ENCODE peak calls at places on chromosomes 1 and 21, in ten cellular contexts. I is transverse colon; X is dorsolateral prefrontal cortex; T is body of pancreas; W is uterus; H is GM06990; S is HFF-Myc; E is GM23338; C is CD8-positive, alpha-beta T cell; U is fibroblast of mammary gland. B is an unnamed sample.
A peak's percentile ranks its signal among the peaks of the same experiment; 100 is the strongest.

GRCh38 chr1:26358411-26359384 is 4.8 kb upstream of the CRYBG2 start:
- DNase-seq in X (no peak), S (no peak), W (no peak), U (no peak), I (peak; percentile 83), C (peak; percentile 89), H (no peak), E (peak; percentile 45), T (peak; percentile 45), B (no peak)

GRCh38 chr1:5430911-5431310 is 561.3 kb downstream of the NPHP4 start:
- DNase-seq in U (no peak), C (no peak), S (no peak), T (no peak), X (no peak), E (no peak), H (no peak), W (no peak), I (no peak), B (no peak)

GRCh38 chr1:56863316-56863992 is 8.9 kb downstream of the C8A start:
- DNase-seq in T (no peak), H (no peak), W (no peak), I (no peak), U (no peak), X (no peak), S (no peak), C (no peak), E (no peak), B (no peak)

GRCh38 chr1:77642196-77642595 is 40.3 kb downstream of the ZZZ3 start:
- DNase-seq in U (no peak), I (no peak), T (no peak), W (no peak), X (no peak), E (no peak), C (no peak), H (no peak), S (no peak), B (no peak)

GRCh38 chr1:68141801-68142440 is 90.4 kb downstream of the WLS start:
- DNase-seq in X (no peak), E (peak; percentile 15), W (no peak), C (no peak), H (no peak), U (no peak), T (peak; percentile 38), S (no peak), I (no peak), B (no peak)

GRCh38 chr1:35379317-35380000 is 111.0 kb downstream of the ZMYM4 start:
- DNase-seq in E (no peak), T (no peak), X (no peak), U (no peak), I (no peak), S (no peak), H (no peak), W (no peak), C (no peak), B (no peak)

GRCh38 chr1:211752951-211753486 is 77.5 kb downstream of the LPGAT1 start:
- DNase-seq in W (no peak), U (no peak), C (no peak), I (no peak), H (no peak), S (no peak), T (no peak), E (peak; percentile 52), X (no peak), B (no peak)

GRCh38 chr1:227445746-227446145 is 117.6 kb upstream of the ZNF678 start:
- DNase-seq in E (no peak), H (no peak), I (no peak), U (no peak), W (no peak), S (no peak), C (no peak), X (no peak), T (no peak), B (no peak)

GRCh38 chr21:44880762-44881585 is 7.5 kb upstream of the PTTG1IP start:
- DNase-seq in W (no peak), C (no peak), U (peak; percentile 20), X (no peak), E (no peak), H (no peak), T (no peak), S (no peak), I (no peak), B (peak; percentile 83)

GRCh38 chr1:168373869-168374268 is 93.2 kb downstream of the TBX19 start:
- DNase-seq in S (no peak), X (peak; percentile 61), E (no peak), I (no peak), T (no peak), H (no peak), C (no peak), W (peak; percentile 77), U (peak; percentile 25), B (no peak)

GRCh38 chr1:53587252-53587992 is 128.2 kb downstream of the DMRTB1 start:
- DNase-seq in S (no peak), T (no peak), H (no peak), X (no peak), E (no peak), I (peak; percentile 1), C (no peak), W (no peak), U (no peak), B (no peak)

GRCh38 chr21:34086887-34087306 is 13.5 kb downstream of the MRPS6 start:
- DNase-seq in W (no peak), U (no peak), C (peak; percentile 58), E (no peak), X (no peak), T (no peak), S (no peak), H (no peak), I (no peak), B (no peak)

GRCh38 chr1:236576004-236576403 is 28.3 kb downstream of the HEATR1 start:
- DNase-seq in I (no peak), W (no peak), T (no peak), C (no peak), S (no peak), E (no peak), H (no peak), X (no peak), U (peak; percentile 36), B (peak; percentile 77)

GRCh38 chr1:192807221-192807967 is 1.4 kb upstream of the RGS2 start:
- DNase-seq in X (no peak), S (no peak), C (no peak), E (no peak), T (no peak), H (peak; percentile 25), U (peak; percentile 72), W (no peak), I (no peak), B (peak; percentile 29)

GRCh38 chr21:36508948-36509347 is 29.0 kb upstream of the CLDN14 start:
- DNase-seq in W (no peak), T (no peak), E (no peak), H (no peak), X (no peak), U (no peak), C (no peak), I (no peak), S (no peak), B (no peak)

GRCh38 chr1:56758135-56758534 is 61.1 kb downstream of the FYB2 start:
- DNase-seq in H (no peak), C (no peak), U (no peak), X (no peak), W (no peak), E (peak; percentile 68), S (no peak), I (peak; percentile 27), T (peak; percentile 20), B (no peak)

GRCh38 chr1:81125672-81126071 is 675.1 kb upstream of the ADGRL2 start:
- DNase-seq in H (no peak), W (no peak), I (no peak), E (no peak), C (no peak), T (no peak), X (no peak), U (no peak), S (peak; percentile 4), B (no peak)
- H3K4me3 ChIP-seq in H (no peak overlapping the region), W (no peak overlapping the region), I (no peak overlapping the region), E (no peak overlapping the region), C (no peak overlapping the region), T (no peak overlapping the region), X (no peak overlapping the region), U (no peak overlapping the region), S (no peak overlapping the region), B (no peak overlapping the region)

DNA sequence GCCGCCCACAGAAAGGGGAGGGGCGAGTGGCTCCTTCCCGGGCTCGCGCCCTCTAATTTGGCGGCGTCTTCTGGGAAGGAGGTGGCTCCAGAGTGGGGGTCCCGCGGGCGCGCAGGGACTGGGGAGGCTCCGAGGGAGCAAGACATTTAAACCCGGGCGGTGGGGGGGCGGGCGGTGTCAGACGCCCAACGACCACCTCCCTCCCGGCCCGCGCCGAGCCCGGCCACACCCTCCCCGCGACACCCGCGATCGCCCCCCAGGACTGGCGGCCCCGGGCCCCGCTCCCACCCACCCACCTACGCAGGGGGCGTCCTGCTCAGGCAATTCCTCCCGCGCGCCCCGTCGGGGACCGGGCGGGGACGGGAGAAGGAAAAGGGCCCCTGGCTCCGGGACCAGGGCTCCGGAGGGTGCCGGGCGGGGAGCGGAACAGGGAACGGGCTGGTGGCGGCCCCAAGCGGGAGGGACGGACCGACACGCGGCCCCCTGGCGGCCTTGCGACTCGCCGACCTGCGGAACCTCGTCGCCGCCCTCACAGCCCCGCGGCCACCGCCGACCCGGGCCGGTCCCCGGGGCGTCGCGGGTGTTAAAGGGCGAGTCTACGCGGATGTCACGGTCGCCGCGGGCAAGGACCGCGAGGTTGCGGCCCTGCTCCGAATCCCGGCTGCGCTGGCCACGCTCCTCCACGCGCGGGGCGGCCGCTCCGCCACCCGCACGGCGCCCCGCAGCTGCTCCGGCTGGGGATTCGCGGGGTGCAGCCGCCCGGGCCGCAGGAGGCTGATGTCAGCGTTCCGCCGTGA is 94.0 kb upstream of the FMN2 start:
- DNase-seq in U (no peak), I (no peak), W (no peak), T (peak; percentile 18), S (no peak), E (peak; percentile 83), X (no peak), C (no peak), H (no peak), B (no peak)
- TF ChIP-seq CTCF in U (no peak), I (peak; percentile 16), W (no peak), T (peak; percentile 10), S (peak; percentile 10), E (peak; percentile 35), X (no peak), C (no peak), H (no peak), B (peak; percentile 12)

DNA sequence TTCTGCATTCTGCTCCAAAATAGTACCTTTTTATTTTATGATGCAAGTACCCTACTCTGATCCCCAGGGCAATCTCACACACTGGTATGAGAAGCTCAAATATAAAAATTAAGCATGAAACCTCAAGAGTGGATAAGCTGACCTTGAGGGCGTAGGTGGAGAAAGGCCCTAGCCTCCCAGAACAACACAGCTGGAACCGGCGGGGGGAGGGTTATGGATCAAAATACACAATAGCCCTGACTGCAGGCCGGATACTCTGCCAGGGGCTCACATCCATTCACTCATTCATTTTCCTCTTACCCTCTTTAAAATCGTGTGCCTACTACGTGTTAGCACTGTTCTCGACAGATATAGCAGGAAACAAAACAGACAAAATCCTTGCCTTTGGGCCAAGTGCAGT is 32.8 kb upstream of the ECE1 start:
- DNase-seq in I (no peak), H (no peak), U (peak; percentile 63), T (peak; percentile 47), E (no peak), C (no peak), W (no peak), X (no peak), S (no peak), B (peak; percentile 54)
- H3K4me3 ChIP-seq in I (no peak overlapping the region), H (no peak overlapping the region), U (no peak overlapping the region), T (no peak overlapping the region), E (peak overlapping the region; percentile 13), C (no peak overlapping the region), W (no peak overlapping the region), X (no peak overlapping the region), S (no peak overlapping the region), B (no peak overlapping the region)

GRCh38 chr1:111030590-111030989 is 66.9 kb upstream of the LRIF1 start:
- DNase-seq in I (peak; percentile 48), S (peak; percentile 31), C (peak; percentile 38), U (peak; percentile 56), T (peak; percentile 28), X (no peak), H (peak; percentile 41), E (peak; percentile 87), W (no peak), B (peak; percentile 69)
- TF ChIP-seq CTCF in I (peak; percentile 68), S (peak; percentile 87), C (peak; percentile 81), U (peak; percentile 93), T (peak; percentile 59), X (peak; percentile 61), H (peak; percentile 91), E (peak; percentile 98), W (no peak), B (peak; percentile 94)

B was measured in AG10803.